ENCODE peak calls at places on chromosomes 3 and 15, in seven cellular contexts. One of them, this sample, is unnamed.

GRCh38 chr15:101615414-101615985 is 36.7 kb downstream of the TM2D3 start:
- DNase-seq in colonic mucosa: no peak
- DNase-seq in right lobe of liver: peak; percentile 63
- DNase-seq in spleen: no peak
- DNase-seq in astrocyte: no peak
- DNase-seq in IMR-90: no peak
- DNase-seq in tibial artery: peak; percentile 77
- DNase-seq in this sample: no peak

GRCh38 chr15:64883097-64883581 is 28.6 kb upstream of the ANKDD1A start:
- DNase-seq in astrocyte: no peak
- DNase-seq in colonic mucosa: no peak
- DNase-seq in spleen: peak; percentile 36
- DNase-seq in tibial artery: no peak
- DNase-seq in right lobe of liver: no peak
- DNase-seq in IMR-90: peak; percentile 33
- DNase-seq in this sample: peak; percentile 53

GRCh38 chr3:31829826-31830426 is 151.1 kb downstream of the OSBPL10 start:
- DNase-seq in right lobe of liver: no peak
- DNase-seq in colonic mucosa: no peak
- DNase-seq in tibial artery: no peak
- DNase-seq in astrocyte: no peak
- DNase-seq in IMR-90: no peak
- DNase-seq in spleen: no peak
- DNase-seq in this sample: no peak

GRCh38 chr3:11322931-11323330 is 50.7 kb downstream of the ATG7 start:
- DNase-seq in right lobe of liver: no peak
- DNase-seq in spleen: no peak
- DNase-seq in tibial artery: no peak
- DNase-seq in colonic mucosa: no peak
- DNase-seq in IMR-90: no peak
- DNase-seq in astrocyte: no peak
- DNase-seq in this sample: no peak

GRCh38 chr3:23940775-23941174 is 4.3 kb upstream of the NR1D2 start:
- DNase-seq in spleen: no peak
- DNase-seq in tibial artery: no peak
- DNase-seq in astrocyte: no peak
- DNase-seq in right lobe of liver: no peak
- DNase-seq in IMR-90: no peak
- DNase-seq in colonic mucosa: no peak
- DNase-seq in this sample: no peak

GRCh38 chr15:60727260-60727659 is 248.3 kb upstream of the ICE2 start:
- DNase-seq in colonic mucosa: no peak
- DNase-seq in right lobe of liver: no peak
- DNase-seq in tibial artery: no peak
- DNase-seq in spleen: no peak
- DNase-seq in astrocyte: no peak
- DNase-seq in IMR-90: no peak
- DNase-seq in this sample: no peak

GRCh38 chr3:189720746-189721426 is 89.7 kb downstream of the TP63 start:
- DNase-seq in right lobe of liver: no peak
- DNase-seq in tibial artery: no peak
- DNase-seq in astrocyte: no peak
- DNase-seq in spleen: no peak
- DNase-seq in colonic mucosa: no peak
- DNase-seq in IMR-90: no peak
- DNase-seq in this sample: no peak

GRCh38 chr3:185153170-185153733 is 392 bp upstream of the C3orf70 start:
- DNase-seq in astrocyte: no peak
- DNase-seq in IMR-90: no peak
- DNase-seq in tibial artery: peak; percentile 69
- DNase-seq in right lobe of liver: peak; percentile 45
- DNase-seq in colonic mucosa: peak; percentile 40
- DNase-seq in spleen: no peak
- DNase-seq in this sample: no peak

GRCh38 chr15:85477061-85477460 is 96.7 kb downstream of the AKAP13 start:
- DNase-seq in colonic mucosa: no peak
- DNase-seq in tibial artery: no peak
- DNase-seq in right lobe of liver: no peak
- DNase-seq in astrocyte: no peak
- DNase-seq in spleen: no peak
- DNase-seq in IMR-90: no peak
- DNase-seq in this sample: no peak

GRCh38 chr3:65732060-65732933 is 306.4 kb downstream of the MAGI1 start:
- DNase-seq in IMR-90: peak; percentile 80
- DNase-seq in right lobe of liver: no peak
- DNase-seq in tibial artery: no peak
- DNase-seq in spleen: no peak
- DNase-seq in colonic mucosa: peak; percentile 30
- DNase-seq in astrocyte: peak; percentile 35
- DNase-seq in this sample: peak; percentile 15

GRCh38 chr3:105354429-105354828 is 12.3 kb upstream of the ALCAM start:
- DNase-seq in right lobe of liver: no peak
- DNase-seq in spleen: no peak
- DNase-seq in tibial artery: no peak
- DNase-seq in colonic mucosa: no peak
- DNase-seq in IMR-90: no peak
- DNase-seq in astrocyte: no peak
- DNase-seq in this sample: no peak

DNA sequence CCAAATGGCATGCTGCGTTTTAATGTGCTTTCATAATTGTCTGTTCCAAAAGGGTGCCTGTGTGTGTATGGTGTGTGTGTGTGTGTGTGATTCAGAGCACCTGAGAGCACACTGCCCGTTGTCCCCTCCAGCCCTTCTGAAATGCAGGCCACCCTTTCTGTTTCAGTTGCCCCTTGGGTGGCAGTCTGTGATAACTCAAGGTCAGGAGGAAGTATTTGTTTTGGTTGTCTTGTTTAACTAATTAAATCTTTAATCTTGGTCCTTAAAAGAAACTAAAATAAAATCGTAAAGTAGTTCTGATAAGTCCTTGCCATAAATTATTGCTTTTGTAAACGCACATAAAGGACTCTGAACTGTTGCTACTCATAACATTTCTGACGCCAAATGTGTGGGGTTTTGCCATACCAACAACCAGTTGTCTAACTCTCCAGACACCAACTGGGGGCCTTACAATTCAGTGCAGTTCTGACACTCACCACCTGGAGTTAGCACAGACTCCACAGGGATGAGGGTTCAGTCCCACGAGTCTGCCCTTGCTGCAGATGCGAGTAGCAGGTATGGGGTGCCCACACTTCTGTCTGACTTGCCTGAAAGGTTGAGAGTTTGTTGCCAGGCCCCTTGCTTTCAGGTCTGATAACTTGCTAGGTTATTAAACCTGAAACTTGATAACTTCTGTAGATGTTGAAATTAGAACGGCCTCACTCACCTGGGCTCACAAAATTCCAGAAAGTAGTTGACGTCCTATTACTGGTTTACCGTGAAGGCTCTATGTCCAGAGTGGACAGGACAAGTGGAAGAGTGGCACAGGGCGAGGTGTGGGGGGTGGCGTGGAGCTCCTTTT is 157.3 kb downstream of the IGF1R start:
- DNase-seq in astrocyte: no peak
- DNase-seq in spleen: no peak
- DNase-seq in IMR-90: peak; percentile 7
- DNase-seq in colonic mucosa: no peak
- DNase-seq in right lobe of liver: no peak
- DNase-seq in tibial artery: no peak
- DNase-seq in this sample: no peak
- TF ChIP-seq CTCF in astrocyte: peak; percentile 5
- TF ChIP-seq CTCF in spleen: no peak
- TF ChIP-seq CTCF in IMR-90: no peak
- TF ChIP-seq CTCF in colonic mucosa: peak; percentile 27
- TF ChIP-seq CTCF in right lobe of liver: no peak
- TF ChIP-seq CTCF in tibial artery: no peak
- TF ChIP-seq CTCF in this sample: peak; percentile 30

DNA sequence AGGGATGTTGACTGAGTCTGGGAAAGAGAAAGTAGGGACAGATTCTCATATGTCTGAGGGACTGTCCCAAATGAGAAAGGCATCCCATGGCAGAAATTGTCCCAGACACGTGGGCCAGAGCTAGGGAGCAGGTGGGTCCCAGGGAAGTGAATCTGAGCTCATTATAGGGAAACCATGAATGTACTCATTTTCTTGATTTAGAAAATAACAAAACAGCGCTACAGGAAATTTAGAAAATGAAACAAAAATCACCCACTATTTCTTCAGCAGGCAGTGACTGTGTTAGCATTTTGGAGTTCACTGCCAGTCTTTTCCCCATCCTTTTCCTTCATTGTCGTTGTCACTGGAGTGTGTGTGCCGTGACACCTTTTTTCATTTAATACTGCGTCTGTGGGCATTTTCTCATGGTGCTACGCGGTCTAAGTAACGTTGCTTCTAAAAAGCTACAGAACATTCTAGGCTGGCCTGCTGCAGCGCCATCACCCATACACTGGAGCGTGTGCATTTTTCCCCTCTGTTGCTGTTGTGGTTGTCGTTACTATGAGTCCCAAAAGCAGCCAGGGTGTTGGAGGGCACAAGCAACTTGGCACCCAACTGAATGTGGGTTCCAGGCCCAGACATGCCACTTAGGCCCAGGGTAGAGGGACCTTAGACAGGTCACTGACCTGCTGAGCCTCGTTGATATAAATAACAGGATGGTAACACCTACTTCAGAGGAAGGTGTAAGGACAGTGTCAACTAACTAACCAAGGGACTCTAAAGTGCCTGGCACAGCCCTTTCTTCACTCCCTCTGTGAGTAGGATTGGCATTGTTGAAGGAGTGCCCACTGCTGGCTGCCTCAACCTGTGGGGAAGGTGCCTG is 3.2 kb downstream of the CSK start:
- DNase-seq in right lobe of liver: no peak
- DNase-seq in spleen: peak; percentile 66
- DNase-seq in IMR-90: no peak
- DNase-seq in colonic mucosa: no peak
- DNase-seq in tibial artery: no peak
- DNase-seq in astrocyte: no peak
- DNase-seq in this sample: no peak
- H3K4me1 ChIP-seq in right lobe of liver: no peaks in the 10 kb centered on the region
- H3K4me1 ChIP-seq in spleen: peaks cover 88% of the 10 kb centered on the region
- H3K4me1 ChIP-seq in IMR-90: peaks cover 32% of the 10 kb centered on the region
- H3K4me1 ChIP-seq in colonic mucosa: peaks cover 52% of the 10 kb centered on the region
- H3K4me1 ChIP-seq in tibial artery: peaks cover 63% of the 10 kb centered on the region
- H3K4me1 ChIP-seq in astrocyte: peaks cover 59% of the 10 kb centered on the region
- H3K4me1 ChIP-seq in this sample: peaks cover 50% of the 10 kb centered on the region

DNA sequence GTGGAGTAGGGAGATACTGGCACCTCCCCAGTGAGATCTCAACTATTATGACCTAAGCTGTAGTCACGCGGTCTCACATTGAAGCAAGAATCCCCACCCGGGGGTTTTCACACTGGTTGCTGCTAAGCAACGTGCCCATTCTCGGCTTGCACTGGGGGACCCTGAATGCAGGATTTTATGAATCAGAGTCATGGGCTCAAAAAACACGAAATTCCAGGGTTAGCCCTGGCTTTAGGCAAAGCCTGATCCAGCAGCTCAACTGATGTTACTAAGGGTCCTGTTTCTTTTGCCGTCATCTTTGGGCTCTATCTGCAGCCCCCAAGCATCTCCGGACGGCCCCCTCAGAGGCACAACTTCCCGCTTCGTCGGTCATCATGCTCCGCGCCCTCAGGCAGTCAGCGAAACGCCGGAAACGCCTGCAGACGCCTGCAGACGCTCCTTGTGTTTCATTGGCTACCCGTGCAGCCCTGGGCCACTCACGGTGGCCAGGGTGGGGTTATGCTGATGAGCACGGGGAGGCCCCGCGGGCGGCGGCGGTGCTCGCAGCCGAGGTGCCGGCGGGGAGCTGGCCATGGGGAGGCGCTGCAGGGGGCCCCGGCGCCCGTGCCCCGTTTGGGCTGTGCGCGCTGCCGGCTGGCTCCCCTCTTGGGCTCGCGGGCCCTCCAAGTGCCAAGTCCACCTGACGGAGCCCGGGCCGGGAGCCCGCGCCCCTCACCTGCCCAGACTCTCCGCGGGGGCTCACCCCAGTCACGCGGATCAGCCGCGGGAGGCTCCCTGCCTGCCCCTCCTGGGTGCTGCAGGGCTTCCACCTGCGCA is 25.8 kb downstream of the EFCC1 start:
- DNase-seq in right lobe of liver: peak; percentile 85
- DNase-seq in spleen: peak; percentile 98
- DNase-seq in astrocyte: peak; percentile 72
- DNase-seq in tibial artery: peak; percentile 93
- DNase-seq in colonic mucosa: peak; percentile 93
- DNase-seq in IMR-90: peak; percentile 48
- DNase-seq in this sample: peak; percentile 96
- TF ChIP-seq CTCF in right lobe of liver: peak; percentile 68
- TF ChIP-seq CTCF in spleen: peak; percentile 93
- TF ChIP-seq CTCF in astrocyte: peak; percentile 14
- TF ChIP-seq CTCF in tibial artery: peak; percentile 51
- TF ChIP-seq CTCF in colonic mucosa: peak; percentile 76
- TF ChIP-seq CTCF in IMR-90: peak; percentile 14
- TF ChIP-seq CTCF in this sample: peak; percentile 45

GRCh38 chr3:100423611-100424010 is 22.3 kb downstream of the LNP1 start:
- DNase-seq in IMR-90: no peak
- DNase-seq in spleen: no peak
- DNase-seq in astrocyte: no peak
- DNase-seq in right lobe of liver: no peak
- DNase-seq in colonic mucosa: no peak
- DNase-seq in tibial artery: no peak
- DNase-seq in this sample: no peak

GRCh38 chr3:100427694-100428093 is 26.4 kb downstream of the LNP1 start:
- DNase-seq in astrocyte: peak; percentile 8
- DNase-seq in tibial artery: no peak
- DNase-seq in IMR-90: peak; percentile 44
- DNase-seq in colonic mucosa: no peak
- DNase-seq in right lobe of liver: no peak
- DNase-seq in spleen: no peak
- DNase-seq in this sample: no peak

GRCh38 chr3:100429187-100429586 is 27.8 kb downstream of the LNP1 start:
- DNase-seq in right lobe of liver: no peak
- DNase-seq in colonic mucosa: no peak
- DNase-seq in tibial artery: no peak
- DNase-seq in astrocyte: no peak
- DNase-seq in IMR-90: no peak
- DNase-seq in spleen: no peak
- DNase-seq in this sample: no peak

GRCh38 chr3:100425321-100425720 is 24.0 kb downstream of the LNP1 start:
- DNase-seq in tibial artery: no peak
- DNase-seq in spleen: no peak
- DNase-seq in right lobe of liver: no peak
- DNase-seq in astrocyte: no peak
- DNase-seq in colonic mucosa: no peak
- DNase-seq in IMR-90: no peak
- DNase-seq in this sample: no peak

DNA sequence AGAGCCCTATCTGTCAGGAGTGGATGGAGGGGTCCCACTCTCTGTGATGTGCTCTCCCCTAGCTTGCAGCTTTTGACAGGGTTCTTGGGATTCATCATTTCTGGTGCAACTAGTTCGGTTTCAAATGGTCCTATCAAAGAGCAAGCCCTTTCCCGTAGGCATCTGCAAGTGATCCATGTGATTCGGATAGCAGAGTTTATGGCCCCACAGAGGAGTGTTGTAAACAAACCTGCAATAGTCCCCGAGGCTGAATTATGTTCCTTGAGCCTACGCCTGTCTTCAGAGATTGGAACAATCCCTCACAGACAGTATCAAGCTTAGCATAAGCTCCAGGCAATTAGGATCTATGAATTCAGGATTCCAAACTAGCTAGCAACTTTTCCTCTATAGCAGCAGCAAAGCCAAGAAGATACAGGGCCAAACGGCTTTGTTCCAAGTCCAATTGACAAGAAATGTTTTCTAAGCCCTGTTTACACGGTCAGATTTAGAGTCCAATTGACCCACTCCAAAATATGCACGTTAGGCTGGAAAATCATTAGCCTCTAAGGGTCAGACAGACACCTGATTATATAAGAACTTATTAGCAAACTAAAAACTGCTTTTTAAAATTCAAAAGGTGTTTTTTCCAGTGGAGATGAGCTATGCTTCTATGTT is 24.8 kb downstream of the LNP1 start:
- DNase-seq in right lobe of liver: peak; percentile 66
- DNase-seq in IMR-90: no peak
- DNase-seq in colonic mucosa: peak; percentile 37
- DNase-seq in spleen: no peak
- DNase-seq in tibial artery: no peak
- DNase-seq in astrocyte: no peak
- DNase-seq in this sample: no peak
- H3K4me1 ChIP-seq in right lobe of liver: no peaks in the 10 kb centered on the region
- H3K4me1 ChIP-seq in IMR-90: peaks cover 2% of the 10 kb centered on the region
- H3K4me1 ChIP-seq in colonic mucosa: peaks cover 3% of the 10 kb centered on the region
- H3K4me1 ChIP-seq in spleen: no peaks in the 10 kb centered on the region
- H3K4me1 ChIP-seq in tibial artery: no peaks in the 10 kb centered on the region
- H3K4me1 ChIP-seq in astrocyte: no peaks in the 10 kb centered on the region
- H3K4me1 ChIP-seq in this sample: peaks cover 25% of the 10 kb centered on the region